ENCODE peak calls at places on chromosomes 7 and 10, in ten cellular contexts. S is ureter; X is stimulated activated CD4-positive, alpha-beta T cell treated with anti-CD3 and anti-CD28 coated beads, Interleukin-1b, Interleukin-23, amount 100 ng/mL, for 24 hours; J is T-helper 1 cell; H is DMS153; B is testis; N is breast epithelium; T is choroid plexus epithelial cell; A is NCI-H1092; K is EL. F is an unnamed sample.

GRCh38 chr7:137728426-137728825 is 118.3 kb downstream of the DGKI start:
- DNase-seq in S (no peak), X (no peak), J (no peak), H (no peak), B (no peak), N (no peak), T (no peak), A (no peak), K (no peak), F (no peak)

GRCh38 chr10:34956756-34957155 is 133.4 kb downstream of the CUL2 start:
- DNase-seq in S (no peak), X (no peak), J (no peak), H (no peak), B (no peak), N (no peak), T (peak), A (no peak), K (peak), F (no peak)

GRCh38 chr10:10782603-10783002 is 235.1 kb upstream of the CELF2 start:
- DNase-seq in S (no peak), X (no peak), J (no peak), H (no peak), B (no peak), N (no peak), T (peak), A (no peak), K (peak), F (no peak)

GRCh38 chr10:27445070-27445469 is 59.0 kb upstream of the RAB18 start:
- DNase-seq in S (no peak), X (no peak), J (no peak), H (no peak), B (no peak), N (no peak), T (no peak), A (no peak), K (no peak), F (no peak)

GRCh38 chr7:107758667-107759066 is 14.7 kb downstream of the CBLL1 start:
- DNase-seq in S (no peak), X (no peak), J (no peak), H (no peak), B (no peak), N (no peak), T (no peak), A (no peak), K (no peak), F (no peak)

GRCh38 chr10:96770987-96771386 is 50.7 kb upstream of the PIK3AP1 start:
- DNase-seq in S (no peak), X (no peak), J (no peak), H (no peak), B (no peak), N (no peak), T (no peak), A (no peak), K (no peak), F (no peak)

GRCh38 chr10:127880557-127880956 is 12.2 kb downstream of the CLRN3 start:
- DNase-seq in S (no peak), X (no peak), J (no peak), H (no peak), B (no peak), N (no peak), T (no peak), A (no peak), K (no peak), F (peak)

GRCh38 chr7:2517004-2517403 is 2.6 kb upstream of the LFNG start:
- DNase-seq in S (no peak), X (no peak), J (no peak), H (no peak), B (no peak), N (peak), T (peak), A (no peak), K (peak), F (no peak)

GRCh38 chr10:73989594-73990142 is 8.2 kb upstream of the VCL start:
- DNase-seq in S (no peak), X (no peak), J (no peak), H (no peak), B (no peak), N (no peak), T (peak), A (no peak), K (no peak), F (no peak)

GRCh38 chr10:132305654-132306340 is 2.0 kb downstream of the STK32C start:
- DNase-seq in S (no peak), X (no peak), J (no peak), H (no peak), B (no peak), N (no peak), T (no peak), A (no peak), K (no peak), F (no peak)

GRCh38 chr10:67784584-67784983 is 53.4 kb downstream of the DNAJC12 start:
- DNase-seq in S (no peak), X (no peak), J (no peak), H (no peak), B (no peak), N (no peak), T (peak), A (no peak), K (no peak), F (no peak)

GRCh38 chr7:516606-517456 is 2.8 kb downstream of the PDGFA start:
- DNase-seq in S (no peak), X (no peak), J (no peak), H (no peak), B (no peak), N (no peak), T (peak), A (no peak), K (peak), F (peak)

GRCh38 chr7:66100408-66101050 is 14.1 kb upstream of the CRCP start:
- DNase-seq in S (no peak), X (no peak), J (no peak), H (no peak), B (no peak), N (no peak), T (no peak), A (no peak), K (no peak), F (no peak)

GRCh38 chr10:4661572-4662255 is 164.3 kb upstream of the AKR1E2 start:
- DNase-seq in S (no peak), X (no peak), J (no peak), H (no peak), B (peak), N (no peak), T (no peak), A (no peak), K (no peak), F (no peak)

GRCh38 chr10:83954193-83954794 is 185.0 kb upstream of the GHITM start:
- DNase-seq in S (no peak), X (no peak), J (no peak), H (no peak), B (no peak), N (no peak), T (no peak), A (no peak), K (no peak), F (no peak)

GRCh38 chr10:124701435-124701834 is 42.7 kb downstream of the FAM53B start:
- DNase-seq in S (peak), X (no peak), J (no peak), H (no peak), B (peak), N (peak), T (peak), A (no peak), K (no peak), F (no peak)

GRCh38 chr10:97861351-97861750 is 11.7 kb downstream of the GOLGA7B start:
- DNase-seq in S (no peak), X (no peak), J (no peak), H (no peak), B (no peak), N (no peak), T (peak), A (no peak), K (peak), F (no peak)

GRCh38 chr10:26486985-26487850 is 49.1 kb downstream of the APBB1IP start:
- DNase-seq in S (peak), X (peak), J (peak), H (no peak), B (no peak), N (no peak), T (peak), A (no peak), K (peak), F (no peak)

GRCh38 chr10:5596611-5597341 is 69.6 kb downstream of the ASB13 start:
- DNase-seq in S (no peak), X (no peak), J (no peak), H (no peak), B (no peak), N (no peak), T (no peak), A (no peak), K (peak), F (no peak)

GRCh38 chr7:114021135-114021534 is 102.3 kb upstream of the PPP1R3A start:
- DNase-seq in S (no peak), X (no peak), J (no peak), H (no peak), B (no peak), N (no peak), T (no peak), A (no peak), K (no peak), F (no peak)

GRCh38 chr7:99109108-99110051 is 34.5 kb downstream of the SMURF1 start:
- DNase-seq in S (no peak), X (no peak), J (no peak), H (no peak), B (no peak), N (no peak), T (peak), A (no peak), K (peak), F (no peak)

GRCh38 chr7:156947120-156947843 is 2.2 kb upstream of the NOM1 start:
- DNase-seq in S (no peak), X (no peak), J (no peak), H (peak), B (no peak), N (no peak), T (no peak), A (peak), K (no peak), F (no peak)

GRCh38 chr10:118920206-118920605 is 109.3 kb upstream of the NANOS1 start:
- DNase-seq in S (no peak), X (no peak), J (no peak), H (no peak), B (no peak), N (no peak), T (no peak), A (no peak), K (no peak), F (no peak)

GRCh38 chr10:13695588-13695987 is 108.8 kb downstream of the PRPF18 start:
- DNase-seq in S (no peak), X (no peak), J (no peak), H (no peak), B (no peak), N (no peak), T (no peak), A (no peak), K (no peak), F (no peak)

GRCh38 chr10:121307411-121307980 is 290.7 kb downstream of the FGFR2 start:
- DNase-seq in S (no peak), X (no peak), J (no peak), H (no peak), B (no peak), N (no peak), T (no peak), A (no peak), K (no peak), F (no peak)

GRCh38 chr10:105102977-105103376 is 461.9 kb downstream of the SORCS3 start:
- DNase-seq in S (no peak), X (no peak), J (no peak), H (no peak), B (no peak), N (no peak), T (no peak), A (no peak), K (no peak), F (no peak)

GRCh38 chr7:18495412-18496335 is at the start of gene HDAC9:
- DNase-seq in S (no peak), X (no peak), J (no peak), H (peak), B (peak), N (no peak), T (peak), A (peak), K (peak), F (peak)

GRCh38 chr10:71933651-71934050 is 30.5 kb upstream of the CHST3 start:
- DNase-seq in S (no peak), X (peak), J (no peak), H (no peak), B (no peak), N (no peak), T (no peak), A (no peak), K (no peak), F (no peak)

GRCh38 chr7:113856010-113856409 is 62.8 kb downstream of the PPP1R3A start:
- DNase-seq in S (no peak), X (no peak), J (no peak), H (no peak), B (no peak), N (no peak), T (no peak), A (no peak), K (no peak), F (no peak)

GRCh38 chr10:48701139-48701901 is 16.6 kb downstream of the WDFY4 start:
- DNase-seq in S (no peak), X (no peak), J (no peak), H (no peak), B (no peak), N (no peak), T (no peak), A (no peak), K (no peak), F (no peak)

GRCh38 chr10:14456218-14456869 is 125.6 kb upstream of the FRMD4A start:
- DNase-seq in S (no peak), X (no peak), J (no peak), H (no peak), B (no peak), N (no peak), T (no peak), A (no peak), K (no peak), F (no peak)

GRCh38 chr10:100043796-100044195 is 34.0 kb upstream of the DNMBP start:
- DNase-seq in S (peak), X (no peak), J (no peak), H (no peak), B (no peak), N (no peak), T (peak), A (no peak), K (peak), F (no peak)

GRCh38 chr10:15146366-15146765 is 22.1 kb downstream of the NMT2 start:
- DNase-seq in S (no peak), X (no peak), J (no peak), H (no peak), B (no peak), N (no peak), T (no peak), A (no peak), K (no peak), F (no peak)

GRCh38 chr10:3140280-3140679 is 32.3 kb downstream of the PITRM1 start:
- DNase-seq in S (no peak), X (no peak), J (no peak), H (no peak), B (no peak), N (no peak), T (no peak), A (no peak), K (no peak), F (no peak)

GRCh38 chr10:82591421-82591820 is 716.4 kb downstream of the NRG3 start:
- DNase-seq in S (no peak), X (no peak), J (no peak), H (no peak), B (no peak), N (no peak), T (no peak), A (no peak), K (no peak), F (no peak)

GRCh38 chr7:90709501-90710465 is 113.7 kb downstream of the CDK14 start:
- DNase-seq in S (no peak), X (no peak), J (no peak), H (no peak), B (no peak), N (no peak), T (peak), A (no peak), K (peak), F (no peak)